ENCODE peak calls at places on chromosomes 7 and 10, in five cellular contexts. N is GM23248, J is choroid plexus epithelial cell, V is Daoy, E is HuH-7. F is an unnamed sample.

GRCh38 chr10:43839973-43840372 is 191.3 kb upstream of the ZNF32 start:
- DNase-seq in N (no peak), J (no peak), E (no peak), V (no peak), F (no peak)

GRCh38 chr10:66187096-66187733 is 738.6 kb upstream of the LRRTM3 start:
- DNase-seq in E (no peak), N (no peak), J (no peak), V (no peak), F (no peak)

GRCh38 chr7:1675036-1675671 is 5.1 kb downstream of the ELFN1 start:
- DNase-seq in N (no peak), E (no peak), V (no peak), J (no peak), F (no peak)

GRCh38 chr7:1569016-1569415 is 816 bp downstream of the PSMG3 start:
- DNase-seq in J (peak), N (peak), E (no peak), V (peak), F (peak)

GRCh38 chr10:71773221-71773971 is at the start of gene VSIR:
- DNase-seq in E (peak), N (peak), V (peak), J (peak), F (peak)

GRCh38 chr10:44979281-44980181 is 922 bp upstream of the DEPP1 start:
- DNase-seq in J (no peak), V (no peak), N (no peak), E (no peak), F (no peak)

GRCh38 chr7:47326808-47327207 is 255.1 kb downstream of the TNS3 start:
- DNase-seq in V (no peak), J (peak), N (peak), E (peak), F (no peak)

GRCh38 chr7:120460928-120461327 is 188.0 kb downstream of the KCND2 start:
- DNase-seq in E (no peak), N (no peak), J (no peak), V (no peak), F (no peak)

GRCh38 chr7:104891949-104892348 is 122.1 kb upstream of the KMT2E start:
- DNase-seq in J (no peak), E (no peak), N (no peak), V (no peak), F (no peak)

GRCh38 chr7:128347573-128348147 is 4.0 kb upstream of the RBM28 start:
- DNase-seq in J (peak), V (peak), N (peak), E (peak), F (peak)

GRCh38 chr10:62817763-62818425 is 1.7 kb upstream of the EGR2 start:
- DNase-seq in J (peak), E (peak), V (peak), N (peak), F (peak)

GRCh38 chr10:99788598-99789259 is 6.3 kb downstream of the ABCC2 start:
- DNase-seq in N (peak), J (peak), E (no peak), V (no peak), F (no peak)

GRCh38 chr10:58856508-58857240 is 319.8 kb upstream of the PHYHIPL start:
- DNase-seq in E (no peak), V (peak), N (peak), J (peak), F (no peak)

GRCh38 chr10:132713421-132714095 is 72.4 kb downstream of the NKX6-2 start:
- DNase-seq in J (no peak), N (no peak), V (no peak), E (no peak), F (no peak)

GRCh38 chr7:54409917-54410316 is 132.3 kb upstream of the VSTM2A start:
- DNase-seq in E (no peak), V (no peak), J (no peak), N (no peak), F (no peak)

GRCh38 chr10:110504111-110504735 is 6.5 kb downstream of the DUSP5 start:
- DNase-seq in N (peak), E (no peak), V (peak), J (peak), F (peak)

GRCh38 chr10:114684822-114685209 is 26.7 kb upstream of the ABLIM1 start:
- DNase-seq in E (peak), J (peak), V (peak), N (peak), F (no peak)

GRCh38 chr10:49488056-49488455 is 50.9 kb downstream of the ERCC6 start:
- DNase-seq in E (peak), N (no peak), V (no peak), J (no peak), F (no peak)

GRCh38 chr7:79927116-79927515 is 207.5 kb upstream of the GNAI1 start:
- DNase-seq in V (no peak), J (peak), E (no peak), N (no peak), F (no peak)

GRCh38 chr10:33152146-33152545 is 182.3 kb downstream of the NRP1 start:
- DNase-seq in N (no peak), J (peak), V (no peak), E (no peak), F (no peak)

GRCh38 chr10:25125151-25125550 is 49.6 kb upstream of the GPR158 start:
- DNase-seq in E (no peak), N (no peak), J (no peak), V (no peak), F (no peak)

GRCh38 chr7:69564454-69565417 is 33.5 kb upstream of the AUTS2 start:
- DNase-seq in E (no peak), V (peak), N (peak), J (peak), F (no peak)

GRCh38 chr10:121678631-121679174 is 80.5 kb upstream of the FGFR2 start:
- DNase-seq in J (no peak), E (no peak), V (no peak), N (no peak), F (no peak)

GRCh38 chr10:50622497-50623298 is 1.1 kb downstream of the SGMS1 start:
- DNase-seq in N (peak), E (peak), J (peak), V (peak), F (peak)

GRCh38 chr10:69497611-69498390 is 46.5 kb downstream of the TSPAN15 start:
- DNase-seq in E (no peak), J (no peak), V (no peak), N (no peak), F (no peak)

GRCh38 chr7:14585232-14585631 is 317.3 kb downstream of the DGKB start:
- DNase-seq in E (no peak), N (no peak), J (no peak), V (no peak), F (no peak)

GRCh38 chr10:131771634-131772358 is 129.0 kb upstream of the PPP2R2D start:
- DNase-seq in E (no peak), N (no peak), V (no peak), J (no peak), F (no peak)

GRCh38 chr10:122576291-122576690 is 15.7 kb downstream of the DMBT1 start:
- DNase-seq in J (no peak), N (no peak), V (no peak), E (no peak), F (no peak)

GRCh38 chr7:48610705-48611104 is 313.6 kb upstream of the CDC14C start:
- DNase-seq in E (no peak), V (no peak), J (no peak), N (no peak), F (no peak)